ENCODE peak calls at places on chromosome 22, in ten cellular contexts. One of them, this sample, is unnamed.

GRCh38 chr22:35578836-35579575 is 38.1 kb downstream of the MB start:
- DNase-seq in coronary artery: no peak
- DNase-seq in H1: no peak
- DNase-seq in fibroblast of lung: no peak
- DNase-seq in fibroblast of mammary gland: no peak
- DNase-seq in heart right ventricle: peak; percentile 61
- DNase-seq in lower leg skin: no peak
- DNase-seq in OCI-LY7: no peak
- DNase-seq in psoas muscle: no peak
- DNase-seq in astrocyte: no peak
- DNase-seq in this sample: no peak

GRCh38 chr22:47091241-47091691 is 328.8 kb downstream of the TBC1D22A start:
- DNase-seq in fibroblast of lung: peak; percentile 14
- DNase-seq in OCI-LY7: no peak
- DNase-seq in lower leg skin: peak; percentile 82
- DNase-seq in psoas muscle: no peak
- DNase-seq in H1: no peak
- DNase-seq in heart right ventricle: no peak
- DNase-seq in coronary artery: no peak
- DNase-seq in astrocyte: no peak
- DNase-seq in fibroblast of mammary gland: no peak
- DNase-seq in this sample: no peak

GRCh38 chr22:46974631-46975585 is 212.5 kb downstream of the TBC1D22A start:
- DNase-seq in psoas muscle: no peak
- DNase-seq in lower leg skin: peak; percentile 81
- DNase-seq in coronary artery: peak; percentile 47
- DNase-seq in fibroblast of mammary gland: no peak
- DNase-seq in H1: no peak
- DNase-seq in astrocyte: no peak
- DNase-seq in fibroblast of lung: no peak
- DNase-seq in heart right ventricle: no peak
- DNase-seq in OCI-LY7: no peak
- DNase-seq in this sample: no peak

GRCh38 chr22:22933807-22934542 is 46.4 kb downstream of the IGLL5 start:
- DNase-seq in OCI-LY7: no peak
- DNase-seq in H1: no peak
- DNase-seq in heart right ventricle: no peak
- DNase-seq in astrocyte: no peak
- DNase-seq in coronary artery: no peak
- DNase-seq in psoas muscle: peak; percentile 3
- DNase-seq in lower leg skin: no peak
- DNase-seq in fibroblast of mammary gland: no peak
- DNase-seq in fibroblast of lung: no peak
- DNase-seq in this sample: no peak

GRCh38 chr22:35375031-35375430 is 5.9 kb upstream of the HMOX1 start:
- DNase-seq in psoas muscle: no peak
- DNase-seq in fibroblast of lung: peak; percentile 86
- DNase-seq in fibroblast of mammary gland: peak; percentile 84
- DNase-seq in astrocyte: peak; percentile 83
- DNase-seq in OCI-LY7: no peak
- DNase-seq in lower leg skin: no peak
- DNase-seq in heart right ventricle: no peak
- DNase-seq in H1: no peak
- DNase-seq in coronary artery: no peak
- DNase-seq in this sample: no peak

GRCh38 chr22:45977551-45978274 is 751 bp upstream of the WNT7B start:
- DNase-seq in fibroblast of mammary gland: no peak
- DNase-seq in OCI-LY7: no peak
- DNase-seq in psoas muscle: no peak
- DNase-seq in heart right ventricle: no peak
- DNase-seq in astrocyte: no peak
- DNase-seq in lower leg skin: no peak
- DNase-seq in fibroblast of lung: no peak
- DNase-seq in coronary artery: no peak
- DNase-seq in H1: no peak
- DNase-seq in this sample: no peak

GRCh38 chr22:38987171-38987895 is 5.2 kb downstream of the APOBEC3B start:
- DNase-seq in psoas muscle: no peak
- DNase-seq in astrocyte: no peak
- DNase-seq in fibroblast of lung: no peak
- DNase-seq in heart right ventricle: no peak
- DNase-seq in fibroblast of mammary gland: no peak
- DNase-seq in coronary artery: no peak
- DNase-seq in H1: no peak
- DNase-seq in lower leg skin: no peak
- DNase-seq in OCI-LY7: no peak
- DNase-seq in this sample: no peak

GRCh38 chr22:23187201-23187600 is 6.9 kb downstream of the BCR start:
- DNase-seq in astrocyte: no peak
- DNase-seq in lower leg skin: no peak
- DNase-seq in OCI-LY7: no peak
- DNase-seq in fibroblast of mammary gland: no peak
- DNase-seq in psoas muscle: no peak
- DNase-seq in heart right ventricle: no peak
- DNase-seq in fibroblast of lung: no peak
- DNase-seq in H1: no peak
- DNase-seq in coronary artery: no peak
- DNase-seq in this sample: no peak

GRCh38 chr22:24706732-24707476 is 67.6 kb downstream of the PIWIL3 start:
- DNase-seq in OCI-LY7: no peak
- DNase-seq in fibroblast of mammary gland: no peak
- DNase-seq in psoas muscle: no peak
- DNase-seq in coronary artery: no peak
- DNase-seq in astrocyte: no peak
- DNase-seq in fibroblast of lung: no peak
- DNase-seq in heart right ventricle: no peak
- DNase-seq in H1: no peak
- DNase-seq in lower leg skin: no peak
- DNase-seq in this sample: no peak

GRCh38 chr22:24706050-24706449 is 68.5 kb downstream of the PIWIL3 start:
- DNase-seq in heart right ventricle: no peak
- DNase-seq in lower leg skin: no peak
- DNase-seq in fibroblast of mammary gland: no peak
- DNase-seq in fibroblast of lung: no peak
- DNase-seq in OCI-LY7: no peak
- DNase-seq in psoas muscle: no peak
- DNase-seq in H1: no peak
- DNase-seq in astrocyte: no peak
- DNase-seq in coronary artery: no peak
- DNase-seq in this sample: no peak

GRCh38 chr22:24703101-24703500 is 71.4 kb downstream of the PIWIL3 start:
- DNase-seq in psoas muscle: no peak
- DNase-seq in coronary artery: no peak
- DNase-seq in fibroblast of lung: peak; percentile 5
- DNase-seq in H1: no peak
- DNase-seq in astrocyte: no peak
- DNase-seq in heart right ventricle: peak; percentile 45
- DNase-seq in fibroblast of mammary gland: peak; percentile 47
- DNase-seq in OCI-LY7: no peak
- DNase-seq in lower leg skin: no peak
- DNase-seq in this sample: no peak

DNA sequence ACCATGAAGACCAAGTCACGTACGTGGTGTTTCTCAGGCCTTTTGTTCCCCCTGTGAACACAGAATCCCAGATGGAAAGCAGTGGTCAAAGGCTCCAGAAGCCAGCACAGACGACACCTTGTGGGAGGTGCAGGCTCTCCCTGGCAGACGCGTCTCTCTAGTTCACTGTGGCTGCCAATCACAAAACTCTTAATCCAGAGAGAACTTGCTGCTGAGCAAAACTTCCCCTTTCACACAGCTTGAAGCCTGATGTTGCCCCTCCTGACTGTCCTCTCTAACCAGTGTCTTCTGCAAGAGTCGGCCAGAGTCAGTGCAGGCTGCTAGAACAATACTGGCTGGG is 67.1 kb downstream of the PIWIL3 start:
- DNase-seq in H1: no peak
- DNase-seq in fibroblast of lung: no peak
- DNase-seq in OCI-LY7: no peak
- DNase-seq in lower leg skin: no peak
- DNase-seq in astrocyte: no peak
- DNase-seq in coronary artery: no peak
- DNase-seq in heart right ventricle: no peak
- DNase-seq in psoas muscle: no peak
- DNase-seq in fibroblast of mammary gland: no peak
- DNase-seq in this sample: no peak
- TF ChIP-seq CTCF in H1: peak; percentile 37
- TF ChIP-seq CTCF in fibroblast of lung: no peak
- TF ChIP-seq CTCF in OCI-LY7: no peak
- TF ChIP-seq CTCF in lower leg skin: no peak
- TF ChIP-seq CTCF in astrocyte: no peak
- TF ChIP-seq CTCF in coronary artery: no peak
- TF ChIP-seq CTCF in heart right ventricle: no peak
- TF ChIP-seq CTCF in psoas muscle: no peak
- TF ChIP-seq CTCF in fibroblast of mammary gland: no peak
- TF ChIP-seq CTCF in this sample: no peak

DNA sequence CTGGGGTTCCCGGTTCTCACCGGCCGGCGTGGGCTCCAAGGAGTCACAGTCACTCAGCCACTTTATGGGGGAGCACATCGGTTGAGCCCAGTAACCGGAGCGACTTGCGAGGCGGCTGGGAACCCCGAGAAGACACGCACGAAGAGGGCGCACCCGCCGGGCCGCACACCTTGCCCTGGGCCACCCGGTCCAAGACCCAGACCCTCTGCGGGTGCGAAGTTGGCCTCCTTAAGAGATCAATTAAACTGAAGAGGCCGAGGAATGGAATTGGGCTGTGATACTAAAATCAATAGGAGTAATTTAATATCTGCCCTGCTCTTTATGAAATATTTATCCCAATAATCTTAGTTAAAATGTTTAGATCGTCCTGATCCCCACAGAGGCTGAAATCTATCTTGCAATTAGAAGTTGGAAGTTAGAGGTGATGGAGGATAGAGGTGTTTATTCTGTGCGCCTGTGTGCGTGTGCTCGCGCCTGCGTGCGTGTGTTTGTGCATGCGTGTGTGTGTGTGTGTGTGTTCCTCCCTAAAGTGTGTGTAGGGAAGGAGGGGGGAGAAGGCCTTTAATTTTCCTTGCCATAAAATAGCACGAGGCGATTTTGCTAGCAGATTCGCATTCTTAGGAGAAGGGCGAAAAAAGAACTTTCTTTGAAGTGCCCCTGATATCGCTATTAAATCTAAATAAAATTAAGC is 978 bp upstream of the MN1 start:
- DNase-seq in OCI-LY7: no peak
- DNase-seq in H1: no peak
- DNase-seq in fibroblast of mammary gland: no peak
- DNase-seq in astrocyte: no peak
- DNase-seq in fibroblast of lung: no peak
- DNase-seq in coronary artery: no peak
- DNase-seq in psoas muscle: no peak
- DNase-seq in heart right ventricle: no peak
- DNase-seq in lower leg skin: no peak
- DNase-seq in this sample: no peak
- H3K4me3 ChIP-seq in OCI-LY7: no peak overlapping the region
- H3K4me3 ChIP-seq in H1: peak overlapping the region; percentile 42
- H3K4me3 ChIP-seq in fibroblast of mammary gland: peak overlapping the region; percentile 48
- H3K4me3 ChIP-seq in astrocyte: peak overlapping the region; percentile 71
- H3K4me3 ChIP-seq in fibroblast of lung: peak overlapping the region; percentile 76
- H3K4me3 ChIP-seq in coronary artery: peak overlapping the region; percentile 98
- H3K4me3 ChIP-seq in psoas muscle: peak overlapping the region; percentile 95
- H3K4me3 ChIP-seq in heart right ventricle: peak overlapping the region; percentile 93
- H3K4me3 ChIP-seq in lower leg skin: peak overlapping the region; percentile 50
- H3K4me3 ChIP-seq in this sample: peak overlapping the region; percentile 53

GRCh38 chr22:30210235-30210831 is 36.2 kb downstream of the LIF start:
- DNase-seq in lower leg skin: no peak
- DNase-seq in fibroblast of mammary gland: peak; percentile 69
- DNase-seq in astrocyte: peak; percentile 87
- DNase-seq in psoas muscle: no peak
- DNase-seq in OCI-LY7: no peak
- DNase-seq in coronary artery: no peak
- DNase-seq in heart right ventricle: no peak
- DNase-seq in fibroblast of lung: peak; percentile 90
- DNase-seq in H1: no peak
- DNase-seq in this sample: no peak

GRCh38 chr22:30214703-30215405 is 31.7 kb downstream of the LIF start:
- DNase-seq in astrocyte: no peak
- DNase-seq in H1: no peak
- DNase-seq in OCI-LY7: no peak
- DNase-seq in lower leg skin: no peak
- DNase-seq in coronary artery: no peak
- DNase-seq in psoas muscle: no peak
- DNase-seq in fibroblast of lung: no peak
- DNase-seq in heart right ventricle: no peak
- DNase-seq in fibroblast of mammary gland: no peak
- DNase-seq in this sample: no peak

GRCh38 chr22:30211124-30211820 is 35.3 kb downstream of the LIF start:
- DNase-seq in H1: no peak
- DNase-seq in coronary artery: no peak
- DNase-seq in lower leg skin: no peak
- DNase-seq in heart right ventricle: no peak
- DNase-seq in psoas muscle: no peak
- DNase-seq in astrocyte: no peak
- DNase-seq in OCI-LY7: no peak
- DNase-seq in fibroblast of mammary gland: no peak
- DNase-seq in fibroblast of lung: no peak
- DNase-seq in this sample: no peak

GRCh38 chr22:30212996-30213441 is 33.5 kb downstream of the LIF start:
- DNase-seq in coronary artery: no peak
- DNase-seq in lower leg skin: no peak
- DNase-seq in fibroblast of lung: no peak
- DNase-seq in fibroblast of mammary gland: peak; percentile 96
- DNase-seq in heart right ventricle: no peak
- DNase-seq in astrocyte: no peak
- DNase-seq in H1: no peak
- DNase-seq in psoas muscle: no peak
- DNase-seq in OCI-LY7: no peak
- DNase-seq in this sample: no peak

DNA sequence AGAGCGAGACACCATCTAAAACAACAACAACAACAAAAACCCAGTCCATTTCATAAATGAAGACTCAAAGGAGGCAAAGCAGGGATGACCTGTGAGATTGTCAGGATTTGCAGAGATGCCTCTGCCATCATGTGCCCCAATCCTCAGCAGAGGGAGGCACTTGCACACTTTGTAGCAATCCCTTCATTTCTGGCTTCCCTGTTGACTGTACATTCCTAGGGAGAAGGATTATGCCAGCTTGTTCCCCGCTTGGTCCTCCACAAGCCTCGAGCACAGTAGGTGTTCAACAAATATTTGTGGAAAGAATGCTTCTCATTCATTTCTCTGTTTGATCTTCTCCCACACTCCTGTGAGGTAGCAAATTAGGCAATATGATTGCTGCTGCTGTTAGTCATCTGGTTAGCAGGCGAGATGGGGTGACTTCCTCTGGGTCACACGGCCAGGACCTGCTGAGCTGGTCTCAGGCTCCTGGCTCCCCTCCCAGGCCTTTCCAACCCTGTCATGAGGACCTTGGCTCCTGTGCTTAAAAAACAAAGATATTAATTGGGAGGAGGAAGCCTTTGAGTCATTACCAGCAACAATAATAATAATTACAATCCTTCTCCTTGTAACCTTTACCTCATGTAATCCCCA is 34.1 kb downstream of the LIF start:
- DNase-seq in heart right ventricle: peak; percentile 47
- DNase-seq in astrocyte: peak; percentile 98
- DNase-seq in OCI-LY7: no peak
- DNase-seq in H1: no peak
- DNase-seq in lower leg skin: peak; percentile 95
- DNase-seq in coronary artery: no peak
- DNase-seq in psoas muscle: peak; percentile 69
- DNase-seq in fibroblast of mammary gland: peak; percentile 98
- DNase-seq in fibroblast of lung: peak; percentile 97
- DNase-seq in this sample: peak; percentile 46
- TF ChIP-seq CTCF in heart right ventricle: no peak
- TF ChIP-seq CTCF in astrocyte: no peak
- TF ChIP-seq CTCF in OCI-LY7: no peak
- TF ChIP-seq CTCF in H1: no peak
- TF ChIP-seq CTCF in lower leg skin: no peak
- TF ChIP-seq CTCF in coronary artery: no peak
- TF ChIP-seq CTCF in psoas muscle: no peak
- TF ChIP-seq CTCF in fibroblast of mammary gland: no peak
- TF ChIP-seq CTCF in fibroblast of lung: no peak
- TF ChIP-seq CTCF in this sample: no peak

DNA sequence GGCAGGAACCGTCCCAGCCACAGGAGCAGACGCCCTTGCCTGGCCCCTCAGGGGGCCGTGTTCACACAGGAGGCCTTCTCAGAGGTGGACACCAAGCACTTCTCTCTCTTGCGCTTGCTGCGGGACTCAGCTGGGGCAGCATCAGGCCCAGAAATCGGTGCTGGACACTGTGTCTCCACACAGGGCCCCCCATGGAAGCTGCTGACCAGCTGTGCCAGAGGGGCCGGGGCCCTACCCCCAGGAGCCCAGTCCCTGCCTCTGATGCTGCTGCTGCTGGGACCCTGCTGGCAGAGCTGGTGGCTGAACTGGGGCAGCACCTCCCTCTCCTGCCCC is 4.0 kb downstream of the PLXNB2 start:
- DNase-seq in heart right ventricle: no peak
- DNase-seq in H1: no peak
- DNase-seq in lower leg skin: no peak
- DNase-seq in coronary artery: no peak
- DNase-seq in psoas muscle: no peak
- DNase-seq in astrocyte: no peak
- DNase-seq in fibroblast of lung: no peak
- DNase-seq in OCI-LY7: no peak
- DNase-seq in fibroblast of mammary gland: no peak
- DNase-seq in this sample: no peak
- H3K4me3 ChIP-seq in heart right ventricle: no peak overlapping the region
- H3K4me3 ChIP-seq in H1: no peak overlapping the region
- H3K4me3 ChIP-seq in lower leg skin: no peak overlapping the region
- H3K4me3 ChIP-seq in coronary artery: peak overlapping the region; percentile 96
- H3K4me3 ChIP-seq in psoas muscle: peak overlapping the region; percentile 48
- H3K4me3 ChIP-seq in astrocyte: no peak overlapping the region
- H3K4me3 ChIP-seq in fibroblast of lung: peak overlapping the region; percentile 40
- H3K4me3 ChIP-seq in OCI-LY7: no peak overlapping the region
- H3K4me3 ChIP-seq in fibroblast of mammary gland: no peak overlapping the region
- H3K4me3 ChIP-seq in this sample: peak overlapping the region; percentile 88